ENCODE peak calls at places on chromosomes 12 and 14, in seven cellular contexts. A is upper lobe of right lung, Z is psoas muscle, R is neural progenitor cell, U is suprapubic skin, P is stomach, H is SK-N-SH. M is an unnamed sample. For H3K4me1, the result is how much of the 10 kb centered on the place peaks cover.

GRCh38 chr14:76717508-76717907 is 43.8 kb upstream of the VASH1 start:
- DNase-seq in A (no peak), Z (no peak), R (no peak), U (no peak), P (no peak), H (no peak), M (no peak)

GRCh38 chr12:96143392-96143791 is 50.8 kb upstream of the ELK3 start:
- DNase-seq in A (no peak), Z (no peak), R (no peak), U (no peak), P (no peak), H (no peak), M (no peak)

GRCh38 chr12:51071663-51072062 is 11.7 kb downstream of the CSRNP2 start:
- DNase-seq in A (no peak), Z (no peak), R (no peak), U (peak), P (no peak), H (no peak), M (no peak)

GRCh38 chr12:1457901-1458300 is 136.5 kb downstream of the FBXL14 start:
- DNase-seq in A (no peak), Z (no peak), R (no peak), U (no peak), P (no peak), H (no peak), M (no peak)

GRCh38 chr12:57089259-57090245 is 638 bp downstream of the NAB2 start:
- DNase-seq in A (peak), Z (peak), R (peak), U (peak), P (peak), H (peak), M (no peak)

GRCh38 chr12:120265483-120266179 is at the start of gene PXN:
- DNase-seq in A (peak), Z (peak), R (peak), U (peak), P (peak), H (peak), M (peak)

GRCh38 chr12:109723311-109723791 is 9.7 kb downstream of the FAM222A start:
- DNase-seq in A (no peak), Z (peak), R (no peak), U (no peak), P (peak), H (peak), M (no peak)

GRCh38 chr12:8844665-8845064 is 22.2 kb downstream of the A2ML1 start:
- DNase-seq in A (no peak), Z (no peak), R (no peak), U (no peak), P (peak), H (peak), M (no peak)

GRCh38 chr12:88371416-88372183 is 208.7 kb downstream of the KITLG start:
- DNase-seq in A (no peak), Z (peak), R (no peak), U (peak), P (no peak), H (no peak), M (no peak)

GRCh38 chr12:111443586-111443985 is 37.9 kb downstream of the SH2B3 start:
- DNase-seq in A (no peak), Z (no peak), R (no peak), U (peak), P (peak), H (no peak), M (no peak)

GRCh38 chr12:39958377-39958776 is 147.5 kb downstream of the SLC2A13 start:
- DNase-seq in A (no peak), Z (no peak), R (peak), U (no peak), P (no peak), H (no peak), M (no peak)

GRCh38 chr12:4116251-4117111 is 157.1 kb upstream of the CCND2 start:
- DNase-seq in A (no peak), Z (no peak), R (peak), U (no peak), P (no peak), H (no peak), M (peak)

GRCh38 chr14:103023881-103024473 is 33.4 kb downstream of the CDC42BPB start:
- DNase-seq in A (no peak), Z (no peak), R (no peak), U (no peak), P (no peak), H (peak), M (no peak)

GRCh38 chr14:99562848-99563748 is 40.9 kb downstream of the CCDC85C start:
- DNase-seq in A (peak), Z (peak), R (peak), U (no peak), P (peak), H (peak), M (peak)
- TF ChIP-seq CTCF in A (peak), Z (peak), R (peak), U (no peak), P (no peak), H (peak), M (peak)

DNA sequence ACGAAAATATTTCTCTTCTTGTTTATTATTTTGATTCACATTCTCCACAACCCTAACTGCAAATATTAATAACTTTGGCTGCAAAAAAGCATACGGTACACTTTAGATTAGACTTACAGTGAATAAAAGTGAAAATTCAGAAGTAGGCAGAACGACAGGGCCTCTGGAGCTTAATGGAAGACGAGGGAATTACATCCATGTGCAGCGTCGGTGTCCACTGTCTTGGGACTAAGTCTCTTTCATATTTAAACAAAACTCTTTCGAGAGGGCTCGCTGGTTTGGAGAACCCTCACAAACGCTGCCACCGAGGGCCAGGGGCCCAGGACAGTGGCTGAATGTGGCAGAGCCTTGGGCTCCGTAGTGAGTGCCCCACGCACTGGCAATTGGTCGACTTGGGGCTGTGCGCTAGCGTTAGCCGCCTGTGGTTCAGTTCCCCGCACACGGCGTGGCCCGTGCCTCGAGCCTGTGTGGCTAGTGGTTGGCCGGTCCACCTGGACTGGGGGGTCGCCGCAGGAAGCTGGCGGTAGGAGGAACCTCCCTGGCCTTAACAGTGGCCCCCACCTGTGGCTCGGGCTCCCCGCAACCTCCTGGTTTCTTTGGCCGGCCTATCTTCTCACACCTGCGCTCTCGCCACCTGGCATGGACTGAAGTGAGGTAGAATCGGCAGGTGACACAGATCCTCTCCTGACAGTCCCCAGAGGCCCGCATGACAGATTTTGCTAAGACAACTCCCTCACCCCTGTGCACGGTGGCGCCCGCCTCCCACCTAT is 739 bp upstream of the PAX9 start:
- DNase-seq in A (no peak), Z (peak), R (no peak), U (peak), P (no peak), H (no peak), M (no peak)
- H3K4me1 ChIP-seq in A (under half), Z (under half), R (under half), U (half or more), P (half or more), H (under half), M (under half)

GRCh38 chr12:129665414-129665813 is 238.4 kb downstream of the TMEM132D start:
- DNase-seq in A (no peak), Z (no peak), R (no peak), U (no peak), P (no peak), H (no peak), M (no peak)

GRCh38 chr12:129660961-129661360 is 242.9 kb downstream of the TMEM132D start:
- DNase-seq in A (no peak), Z (no peak), R (no peak), U (no peak), P (no peak), H (no peak), M (no peak)

GRCh38 chr12:129657179-129657578 is 246.6 kb downstream of the TMEM132D start:
- DNase-seq in A (no peak), Z (no peak), R (peak), U (no peak), P (no peak), H (no peak), M (no peak)

GRCh38 chr12:129662184-129662583 is 241.6 kb downstream of the TMEM132D start:
- DNase-seq in A (no peak), Z (no peak), R (no peak), U (no peak), P (no peak), H (no peak), M (no peak)

DNA sequence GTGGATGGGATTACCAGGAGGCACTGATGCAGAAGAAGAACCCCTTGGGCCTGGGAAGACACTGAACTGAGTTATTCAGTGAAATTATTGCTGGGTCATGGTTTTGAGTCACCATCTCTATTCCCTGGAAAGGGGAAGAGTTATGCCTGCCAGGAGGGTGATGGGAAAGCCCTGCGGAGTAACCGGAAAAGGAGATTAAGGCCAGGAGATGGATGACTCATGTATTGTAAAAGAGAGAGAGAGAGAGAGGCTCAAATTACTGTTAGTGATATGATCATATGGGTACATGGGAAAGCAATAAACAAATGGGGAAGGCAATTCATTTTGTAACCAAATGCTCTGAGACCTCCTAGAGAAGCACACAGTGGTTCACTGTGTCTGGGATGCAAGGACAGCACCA is 243.9 kb downstream of the TMEM132D start:
- DNase-seq in A (no peak), Z (no peak), R (no peak), U (no peak), P (no peak), H (no peak), M (peak)
- H3K27ac ChIP-seq in A (no peak), Z (no peak), R (no peak), U (no peak), P (no peak), H (no peak), M (peak)

GRCh38 chr14:44154889-44155288 is 352.2 kb downstream of the FSCB start:
- DNase-seq in A (no peak), Z (no peak), R (no peak), U (no peak), P (no peak), H (no peak), M (no peak)

GRCh38 chr14:44151120-44151519 is 356.0 kb downstream of the FSCB start:
- DNase-seq in A (no peak), Z (no peak), R (no peak), U (no peak), P (no peak), H (no peak), M (no peak)

GRCh38 chr14:44154446-44154845 is 352.6 kb downstream of the FSCB start:
- DNase-seq in A (no peak), Z (no peak), R (no peak), U (no peak), P (no peak), H (no peak), M (no peak)

DNA sequence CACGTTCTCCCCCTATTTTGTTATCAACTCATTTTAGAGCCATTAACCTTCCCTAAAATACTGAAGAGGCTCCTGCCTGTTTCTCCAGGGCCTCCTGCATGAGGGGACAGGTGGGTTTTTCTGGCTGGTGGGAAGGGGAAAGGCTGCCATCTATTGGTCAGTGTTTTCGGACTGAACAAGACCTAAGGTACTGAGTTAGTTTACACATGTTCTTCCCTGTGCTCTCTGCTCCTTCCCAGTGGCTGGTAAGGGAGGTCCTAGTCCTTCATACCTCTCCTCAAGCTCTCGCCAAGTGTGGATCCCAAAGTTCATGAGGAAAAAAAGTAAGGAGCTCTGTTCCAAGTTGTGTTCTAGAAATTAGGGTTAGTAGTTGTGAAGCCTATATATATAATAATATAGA is 357.5 kb downstream of the FSCB start:
- DNase-seq in A (no peak), Z (no peak), R (peak), U (no peak), P (no peak), H (peak), M (no peak)
- TF ChIP-seq CTCF in A (no peak), Z (no peak), R (peak), U (no peak), P (no peak), H (peak), M (peak)

DNA sequence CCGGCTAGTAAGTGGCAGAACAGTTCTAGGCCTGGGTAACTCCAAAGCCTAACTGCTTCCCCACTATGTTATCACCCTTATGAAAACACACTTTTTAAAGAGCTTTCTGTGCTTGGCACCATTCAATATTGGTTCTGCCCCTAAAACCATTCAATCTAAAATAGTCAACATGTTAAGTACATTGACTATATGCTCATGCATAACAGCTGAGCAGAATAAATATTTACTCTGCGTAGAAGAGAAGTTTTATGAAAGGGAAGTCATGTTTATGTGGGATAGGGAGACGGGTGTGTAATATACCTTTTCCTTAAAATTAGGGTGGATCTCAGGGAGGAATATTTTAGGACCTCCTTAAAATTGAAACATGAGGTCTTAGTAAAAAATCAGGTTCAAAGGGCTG is 80.5 kb downstream of the SAMD4A start:
- DNase-seq in A (no peak), Z (no peak), R (no peak), U (no peak), P (no peak), H (no peak), M (no peak)
- H3K4me1 ChIP-seq in A (under half), Z (half or more), R (half or more), U (under half), P (under half), H (under half), M (under half)

GRCh38 chr12:16499617-16500016 is 106.3 kb downstream of the LMO3 start:
- DNase-seq in A (no peak), Z (no peak), R (no peak), U (no peak), P (no peak), H (no peak), M (no peak)
- H3K27ac ChIP-seq in A (no peak), Z (no peak), R (no peak), U (no peak), P (no peak), H (no peak), M (no peak)

GRCh38 chr12:6703631-6704030 is 3.0 kb upstream of the PIANP start:
- DNase-seq in A (no peak), Z (no peak), R (peak), U (no peak), P (no peak), H (no peak), M (no peak)
- TF ChIP-seq CTCF in A (no peak), Z (no peak), R (no peak), U (no peak), P (no peak), H (no peak), M (no peak)

GRCh38 chr14:22379727-22380126 is 209.3 kb downstream of the DAD1 start:
- DNase-seq in A (no peak), Z (no peak), R (no peak), U (no peak), P (no peak), H (no peak), M (no peak)

GRCh38 chr14:22382955-22383354 is 206.1 kb downstream of the DAD1 start:
- DNase-seq in A (no peak), Z (no peak), R (no peak), U (no peak), P (no peak), H (no peak), M (no peak)

GRCh38 chr14:22382395-22382794 is 206.6 kb downstream of the DAD1 start:
- DNase-seq in A (no peak), Z (no peak), R (no peak), U (no peak), P (no peak), H (no peak), M (no peak)

GRCh38 chr14:22381751-22382150 is 207.3 kb downstream of the DAD1 start:
- DNase-seq in A (no peak), Z (no peak), R (no peak), U (no peak), P (no peak), H (no peak), M (no peak)

DNA sequence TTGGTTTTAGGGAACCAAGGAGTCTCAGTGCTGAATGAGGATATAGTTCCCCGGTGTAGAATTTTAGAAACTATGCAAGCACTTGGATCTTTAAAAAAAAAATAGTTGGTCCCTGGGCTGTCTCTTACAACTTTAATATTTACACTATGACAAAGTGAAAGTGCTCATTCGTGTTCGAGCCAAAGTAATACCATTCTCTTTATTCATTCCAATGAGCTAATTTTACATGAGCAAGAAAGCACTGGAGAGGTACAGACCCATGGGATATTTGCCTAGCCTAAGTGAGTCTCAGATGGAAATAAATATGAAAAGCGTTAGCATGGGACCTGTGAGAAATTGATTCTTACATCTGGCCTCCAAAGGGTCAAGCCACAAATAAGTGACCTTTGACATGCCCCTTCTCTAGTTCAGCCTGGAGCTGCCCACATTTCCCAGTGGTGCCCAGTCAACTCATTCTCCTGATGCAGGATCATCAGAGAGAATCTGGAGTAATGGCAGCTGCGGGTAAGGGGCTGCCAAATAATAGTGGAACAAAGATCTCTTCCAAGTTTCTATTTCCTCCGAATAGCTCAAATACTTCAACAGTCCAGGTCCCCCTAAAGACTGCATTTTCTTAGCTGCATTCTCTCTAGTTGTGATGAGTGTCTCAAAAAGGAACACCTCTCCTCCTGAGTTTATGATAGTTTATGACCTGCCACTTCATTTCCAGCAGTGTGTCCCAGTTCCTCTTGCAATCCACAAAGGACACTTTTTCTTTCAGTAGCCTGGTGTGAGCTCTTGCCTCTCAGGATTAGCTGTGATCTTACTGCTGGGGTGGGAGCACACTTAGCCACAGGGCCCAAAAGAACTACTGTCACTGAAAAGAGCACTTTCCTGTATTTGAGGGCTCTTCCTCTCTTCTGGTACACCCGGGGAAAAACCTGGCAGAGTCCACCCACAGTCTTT is 208.2 kb downstream of the DAD1 start:
- DNase-seq in A (no peak), Z (no peak), R (no peak), U (no peak), P (no peak), H (no peak), M (no peak)
- H3K4me1 ChIP-seq in A (under half), Z (under half), R (under half), U (under half), P (under half), H (under half), M (under half)

GRCh38 chr14:24071144-24071697 is at the start of gene CPNE6:
- DNase-seq in A (no peak), Z (no peak), R (no peak), U (no peak), P (no peak), H (no peak), M (peak)
- H3K27ac ChIP-seq in A (no peak), Z (no peak), R (no peak), U (no peak), P (no peak), H (no peak), M (no peak)